ENCODE peak calls at places on chromosomes 6 and 20, in six cellular contexts. One of them, this sample, is unnamed.

GRCh38 chr20:37407117-37407566 is 61.2 kb downstream of the SRC start:
- DNase-seq in GM23248: peak
- DNase-seq in progenitor cell of endocrine pancreas: no peak
- DNase-seq in IMR-90: no peak
- DNase-seq in OCI-LY7: no peak
- DNase-seq in posterior cingulate gyrus: no peak
- DNase-seq in this sample: peak

GRCh38 chr6:158506577-158506976 is 53.3 kb upstream of the TMEM181 start:
- DNase-seq in progenitor cell of endocrine pancreas: peak
- DNase-seq in OCI-LY7: no peak
- DNase-seq in GM23248: peak
- DNase-seq in IMR-90: peak
- DNase-seq in posterior cingulate gyrus: no peak
- DNase-seq in this sample: peak

GRCh38 chr20:57927376-57927775 is 217.6 kb upstream of the PMEPA1 start:
- DNase-seq in GM23248: no peak
- DNase-seq in posterior cingulate gyrus: no peak
- DNase-seq in progenitor cell of endocrine pancreas: no peak
- DNase-seq in IMR-90: no peak
- DNase-seq in OCI-LY7: no peak
- DNase-seq in this sample: no peak

GRCh38 chr20:2137552-2138201 is 36.0 kb downstream of the STK35 start:
- DNase-seq in progenitor cell of endocrine pancreas: no peak
- DNase-seq in posterior cingulate gyrus: no peak
- DNase-seq in IMR-90: peak
- DNase-seq in OCI-LY7: no peak
- DNase-seq in GM23248: peak
- DNase-seq in this sample: peak

GRCh38 chr20:23928788-23929187 is 49.2 kb upstream of the CST5 start:
- DNase-seq in IMR-90: no peak
- DNase-seq in posterior cingulate gyrus: no peak
- DNase-seq in OCI-LY7: peak
- DNase-seq in progenitor cell of endocrine pancreas: no peak
- DNase-seq in GM23248: no peak
- DNase-seq in this sample: no peak

GRCh38 chr6:53593001-53593488 is 48.1 kb upstream of the GCLC start:
- DNase-seq in OCI-LY7: no peak
- DNase-seq in posterior cingulate gyrus: no peak
- DNase-seq in IMR-90: peak
- DNase-seq in progenitor cell of endocrine pancreas: no peak
- DNase-seq in GM23248: peak
- DNase-seq in this sample: peak

GRCh38 chr6:36984581-36985383 is 1.2 kb downstream of the MTCH1 start:
- DNase-seq in posterior cingulate gyrus: no peak
- DNase-seq in progenitor cell of endocrine pancreas: no peak
- DNase-seq in GM23248: peak
- DNase-seq in OCI-LY7: no peak
- DNase-seq in IMR-90: peak
- DNase-seq in this sample: peak

GRCh38 chr6:75222261-75222660 is 16.4 kb upstream of the COL12A1 start:
- DNase-seq in IMR-90: no peak
- DNase-seq in posterior cingulate gyrus: no peak
- DNase-seq in OCI-LY7: no peak
- DNase-seq in GM23248: no peak
- DNase-seq in progenitor cell of endocrine pancreas: no peak
- DNase-seq in this sample: no peak

GRCh38 chr6:27500177-27500576 is 27.3 kb upstream of the ZNF184 start:
- DNase-seq in OCI-LY7: no peak
- DNase-seq in GM23248: no peak
- DNase-seq in progenitor cell of endocrine pancreas: no peak
- DNase-seq in IMR-90: no peak
- DNase-seq in posterior cingulate gyrus: no peak
- DNase-seq in this sample: no peak

GRCh38 chr6:20542927-20543602 is 8.8 kb downstream of the CDKAL1 start:
- DNase-seq in GM23248: peak
- DNase-seq in progenitor cell of endocrine pancreas: no peak
- DNase-seq in IMR-90: peak
- DNase-seq in OCI-LY7: no peak
- DNase-seq in posterior cingulate gyrus: no peak
- DNase-seq in this sample: peak

GRCh38 chr6:129501401-129502051 is 208.5 kb downstream of the ARHGAP18 start:
- DNase-seq in OCI-LY7: no peak
- DNase-seq in progenitor cell of endocrine pancreas: no peak
- DNase-seq in posterior cingulate gyrus: no peak
- DNase-seq in GM23248: peak
- DNase-seq in IMR-90: peak
- DNase-seq in this sample: peak

GRCh38 chr6:10587694-10588392 is 66.7 kb downstream of the GCNT2 start:
- DNase-seq in progenitor cell of endocrine pancreas: no peak
- DNase-seq in IMR-90: no peak
- DNase-seq in OCI-LY7: no peak
- DNase-seq in GM23248: no peak
- DNase-seq in posterior cingulate gyrus: no peak
- DNase-seq in this sample: no peak

GRCh38 chr6:168597471-168597875 is 156.5 kb downstream of the SMOC2 start:
- DNase-seq in OCI-LY7: no peak
- DNase-seq in progenitor cell of endocrine pancreas: no peak
- DNase-seq in GM23248: no peak
- DNase-seq in posterior cingulate gyrus: no peak
- DNase-seq in IMR-90: no peak
- DNase-seq in this sample: no peak

GRCh38 chr6:153117986-153118886 is 12.8 kb downstream of the RGS17 start:
- DNase-seq in GM23248: peak
- DNase-seq in progenitor cell of endocrine pancreas: no peak
- DNase-seq in IMR-90: peak
- DNase-seq in posterior cingulate gyrus: no peak
- DNase-seq in OCI-LY7: no peak
- DNase-seq in this sample: peak

GRCh38 chr6:157240059-157240959 is 83.0 kb downstream of the TMEM242 start:
- DNase-seq in GM23248: peak
- DNase-seq in progenitor cell of endocrine pancreas: peak
- DNase-seq in IMR-90: peak
- DNase-seq in OCI-LY7: no peak
- DNase-seq in posterior cingulate gyrus: no peak
- DNase-seq in this sample: peak

GRCh38 chr6:3697609-3698008 is 53.9 kb downstream of the PXDC1 start:
- DNase-seq in OCI-LY7: no peak
- DNase-seq in GM23248: peak
- DNase-seq in posterior cingulate gyrus: no peak
- DNase-seq in IMR-90: peak
- DNase-seq in progenitor cell of endocrine pancreas: no peak
- DNase-seq in this sample: peak

GRCh38 chr20:45911486-45912343 is at the start of gene PLTP:
- DNase-seq in OCI-LY7: no peak
- DNase-seq in posterior cingulate gyrus: peak
- DNase-seq in progenitor cell of endocrine pancreas: peak
- DNase-seq in IMR-90: peak
- DNase-seq in GM23248: peak
- DNase-seq in this sample: peak

GRCh38 chr20:3745686-3746173 is 13.2 kb downstream of the HSPA12B start:
- DNase-seq in GM23248: no peak
- DNase-seq in OCI-LY7: no peak
- DNase-seq in posterior cingulate gyrus: no peak
- DNase-seq in progenitor cell of endocrine pancreas: no peak
- DNase-seq in IMR-90: no peak
- DNase-seq in this sample: no peak

GRCh38 chr20:51978081-51978501 is 175.8 kb upstream of the SALL4 start:
- DNase-seq in OCI-LY7: peak
- DNase-seq in GM23248: no peak
- DNase-seq in posterior cingulate gyrus: no peak
- DNase-seq in IMR-90: no peak
- DNase-seq in progenitor cell of endocrine pancreas: no peak
- DNase-seq in this sample: no peak

GRCh38 chr20:973785-974194 is 28.3 kb downstream of the RSPO4 start:
- DNase-seq in IMR-90: peak
- DNase-seq in progenitor cell of endocrine pancreas: no peak
- DNase-seq in OCI-LY7: peak
- DNase-seq in posterior cingulate gyrus: no peak
- DNase-seq in GM23248: peak
- DNase-seq in this sample: peak

GRCh38 chr6:139149383-139149782 is 14.5 kb downstream of the HECA start:
- DNase-seq in posterior cingulate gyrus: peak
- DNase-seq in GM23248: no peak
- DNase-seq in IMR-90: peak
- DNase-seq in OCI-LY7: no peak
- DNase-seq in progenitor cell of endocrine pancreas: no peak
- DNase-seq in this sample: no peak

GRCh38 chr6:137625808-137626207 is 131.6 kb upstream of the OLIG3 start:
- DNase-seq in GM23248: no peak
- DNase-seq in posterior cingulate gyrus: no peak
- DNase-seq in IMR-90: no peak
- DNase-seq in progenitor cell of endocrine pancreas: no peak
- DNase-seq in OCI-LY7: no peak
- DNase-seq in this sample: no peak

GRCh38 chr6:12483712-12484111 is 193.6 kb downstream of the EDN1 start:
- DNase-seq in posterior cingulate gyrus: no peak
- DNase-seq in progenitor cell of endocrine pancreas: no peak
- DNase-seq in GM23248: peak
- DNase-seq in IMR-90: peak
- DNase-seq in OCI-LY7: peak
- DNase-seq in this sample: peak

GRCh38 chr6:96742702-96743101 is 94.6 kb downstream of the GPR63 start:
- DNase-seq in posterior cingulate gyrus: no peak
- DNase-seq in OCI-LY7: no peak
- DNase-seq in IMR-90: no peak
- DNase-seq in GM23248: no peak
- DNase-seq in progenitor cell of endocrine pancreas: no peak
- DNase-seq in this sample: no peak

GRCh38 chr20:60977896-60978295 is 274.2 kb upstream of the CDH4 start:
- DNase-seq in GM23248: no peak
- DNase-seq in IMR-90: no peak
- DNase-seq in OCI-LY7: no peak
- DNase-seq in posterior cingulate gyrus: no peak
- DNase-seq in progenitor cell of endocrine pancreas: no peak
- DNase-seq in this sample: no peak

GRCh38 chr6:159665868-159666635 is 27.0 kb downstream of the SOD2 start:
- DNase-seq in OCI-LY7: no peak
- DNase-seq in posterior cingulate gyrus: no peak
- DNase-seq in progenitor cell of endocrine pancreas: no peak
- DNase-seq in GM23248: peak
- DNase-seq in IMR-90: peak
- DNase-seq in this sample: no peak

GRCh38 chr6:125746731-125747588 is 2.5 kb upstream of the HEY2 start:
- DNase-seq in GM23248: peak
- DNase-seq in progenitor cell of endocrine pancreas: no peak
- DNase-seq in posterior cingulate gyrus: peak
- DNase-seq in OCI-LY7: peak
- DNase-seq in IMR-90: peak
- DNase-seq in this sample: peak

GRCh38 chr20:25148181-25148981 is 47.1 kb upstream of the ENTPD6 start:
- DNase-seq in progenitor cell of endocrine pancreas: no peak
- DNase-seq in posterior cingulate gyrus: peak
- DNase-seq in OCI-LY7: no peak
- DNase-seq in IMR-90: peak
- DNase-seq in GM23248: peak
- DNase-seq in this sample: peak

GRCh38 chr20:62716198-62716940 is 7.7 kb downstream of the NTSR1 start:
- DNase-seq in GM23248: peak
- DNase-seq in posterior cingulate gyrus: no peak
- DNase-seq in progenitor cell of endocrine pancreas: no peak
- DNase-seq in IMR-90: peak
- DNase-seq in OCI-LY7: no peak
- DNase-seq in this sample: peak

GRCh38 chr6:43853066-43853650 is 83.1 kb downstream of the VEGFA start:
- DNase-seq in progenitor cell of endocrine pancreas: no peak
- DNase-seq in IMR-90: no peak
- DNase-seq in posterior cingulate gyrus: no peak
- DNase-seq in GM23248: no peak
- DNase-seq in OCI-LY7: no peak
- DNase-seq in this sample: no peak

GRCh38 chr20:41370176-41370575 is 3.6 kb upstream of the EMILIN3 start:
- DNase-seq in OCI-LY7: no peak
- DNase-seq in IMR-90: no peak
- DNase-seq in posterior cingulate gyrus: no peak
- DNase-seq in progenitor cell of endocrine pancreas: no peak
- DNase-seq in GM23248: no peak
- DNase-seq in this sample: no peak

GRCh38 chr20:25389858-25390537 is 637 bp downstream of the ABHD12 start:
- DNase-seq in GM23248: peak
- DNase-seq in progenitor cell of endocrine pancreas: peak
- DNase-seq in posterior cingulate gyrus: peak
- DNase-seq in OCI-LY7: no peak
- DNase-seq in IMR-90: no peak
- DNase-seq in this sample: peak

GRCh38 chr20:24605937-24606455 is 136.6 kb downstream of the SYNDIG1 start:
- DNase-seq in IMR-90: no peak
- DNase-seq in OCI-LY7: no peak
- DNase-seq in GM23248: no peak
- DNase-seq in posterior cingulate gyrus: no peak
- DNase-seq in progenitor cell of endocrine pancreas: no peak
- DNase-seq in this sample: no peak

GRCh38 chr6:45609141-45609638 is 231.5 kb upstream of the SUPT3H start:
- DNase-seq in progenitor cell of endocrine pancreas: no peak
- DNase-seq in IMR-90: peak
- DNase-seq in posterior cingulate gyrus: no peak
- DNase-seq in OCI-LY7: no peak
- DNase-seq in GM23248: peak
- DNase-seq in this sample: peak

GRCh38 chr6:149806127-149806526 is 56.6 kb downstream of the PCMT1 start:
- DNase-seq in IMR-90: peak
- DNase-seq in GM23248: peak
- DNase-seq in OCI-LY7: peak
- DNase-seq in progenitor cell of endocrine pancreas: no peak
- DNase-seq in posterior cingulate gyrus: no peak
- DNase-seq in this sample: peak

GRCh38 chr20:11726021-11726420 is 191.7 kb upstream of the BTBD3 start:
- DNase-seq in GM23248: no peak
- DNase-seq in progenitor cell of endocrine pancreas: no peak
- DNase-seq in OCI-LY7: no peak
- DNase-seq in posterior cingulate gyrus: no peak
- DNase-seq in IMR-90: no peak
- DNase-seq in this sample: no peak

GRCh38 chr6:8194499-8194898 is 92.2 kb upstream of the EEF1E1 start:
- DNase-seq in posterior cingulate gyrus: no peak
- DNase-seq in GM23248: no peak
- DNase-seq in OCI-LY7: no peak
- DNase-seq in IMR-90: no peak
- DNase-seq in progenitor cell of endocrine pancreas: no peak
- DNase-seq in this sample: no peak

GRCh38 chr6:121485359-121485809 is 49.9 kb downstream of the GJA1 start:
- DNase-seq in posterior cingulate gyrus: no peak
- DNase-seq in OCI-LY7: no peak
- DNase-seq in GM23248: peak
- DNase-seq in IMR-90: peak
- DNase-seq in progenitor cell of endocrine pancreas: no peak
- DNase-seq in this sample: no peak

GRCh38 chr6:134424131-134424794 is 106.4 kb upstream of the SGK1 start:
- DNase-seq in posterior cingulate gyrus: no peak
- DNase-seq in OCI-LY7: no peak
- DNase-seq in GM23248: peak
- DNase-seq in progenitor cell of endocrine pancreas: no peak
- DNase-seq in IMR-90: no peak
- DNase-seq in this sample: no peak

This sample was measured in EL.